ENCODE peak calls at places on chromosomes 4 and X, in eight cellular contexts. S, B, P, Q, O, W, T and Y are unnamed samples.

GRCh38 chrX:111519215-111519614 is 7.8 kb downstream of the SERTM2 start:
- DNase-seq in S (no peak), Q (no peak), O (peak; percentile 38), B (no peak), W (no peak), P (no peak), T (peak; percentile 73), Y (no peak)

GRCh38 chrX:13898084-13898483 is 81.2 kb upstream of the GPM6B start:
- DNase-seq in O (no peak), S (no peak), T (no peak), B (no peak), W (no peak), Q (no peak), P (no peak), Y (no peak)

GRCh38 chr4:107747748-107748486 is 27.9 kb upstream of the PAPSS1 start:
- DNase-seq in Q (no peak), S (no peak), B (no peak), W (no peak), T (no peak), P (no peak), O (no peak), Y (no peak)

GRCh38 chrX:63418211-63418610 is 67.1 kb upstream of the SPIN4 start:
- DNase-seq in W (no peak), Q (no peak), P (no peak), S (no peak), B (no peak), O (no peak), T (no peak), Y (no peak)

GRCh38 chr4:2253160-2254084 is 8.5 kb downstream of the MXD4 start:
- DNase-seq in Q (no peak), W (peak; percentile 2), B (peak; percentile 52), P (no peak), T (no peak), S (peak; percentile 14), O (peak; percentile 28), Y (no peak)

GRCh38 chr4:175440776-175441175 is 371.3 kb downstream of the GPM6A start:
- DNase-seq in S (no peak), T (no peak), O (no peak), P (no peak), Q (no peak), B (no peak), W (no peak), Y (no peak)

GRCh38 chr4:186192068-186192751 is 843 bp downstream of the CYP4V2 start:
- DNase-seq in S (peak; percentile 28), O (no peak), Q (peak; percentile 37), W (peak; percentile 50), T (peak; percentile 37), B (peak; percentile 62), P (peak; percentile 53), Y (no peak)

GRCh38 chr4:89114100-89114499 is 2.8 kb downstream of the TIGD2 start:
- DNase-seq in P (no peak), S (no peak), T (no peak), Q (no peak), O (no peak), B (no peak), W (no peak), Y (no peak)

GRCh38 chrX:148958896-148959295 is 458.5 kb downstream of the AFF2 start:
- DNase-seq in S (no peak), O (no peak), T (peak; percentile 16), B (no peak), W (no peak), Q (no peak), P (no peak), Y (no peak)

DNA sequence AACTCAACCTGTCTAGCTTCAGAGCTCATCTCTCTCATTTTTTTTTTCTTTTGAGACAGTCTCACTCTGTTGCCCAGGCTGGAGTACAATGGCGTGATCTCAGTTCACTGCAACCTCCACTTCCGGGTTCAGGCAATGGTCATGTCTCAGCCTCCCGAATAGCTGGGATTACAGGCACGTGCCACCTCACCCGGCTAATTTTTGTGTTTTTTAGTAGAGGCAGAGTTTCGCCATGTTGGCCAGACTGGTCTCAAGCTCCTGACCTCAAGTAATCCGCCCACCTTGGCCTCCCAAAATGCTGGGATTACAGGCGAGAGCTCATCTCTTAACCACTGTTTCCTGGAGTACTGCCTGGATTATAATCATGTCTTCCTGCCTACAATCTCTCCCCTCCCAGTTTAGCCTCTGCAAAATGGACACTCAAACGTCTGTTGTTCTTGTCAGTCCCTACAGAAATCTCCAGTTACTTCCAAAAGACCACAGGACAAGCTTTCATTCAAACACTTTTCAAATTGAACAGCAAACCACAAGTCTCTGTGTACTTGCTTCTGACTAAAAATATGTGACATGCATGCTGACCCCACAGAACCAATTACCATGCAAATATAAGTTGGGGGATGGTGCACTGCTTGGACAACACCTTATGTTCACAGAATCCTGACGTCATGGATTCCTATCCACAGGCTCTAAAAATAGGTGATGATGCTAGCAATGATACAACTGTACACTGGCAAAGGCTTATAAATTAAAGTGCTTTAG is 137.2 kb downstream of the SH3KBP1 start:
- DNase-seq in W (no peak), B (no peak), S (no peak), T (no peak), O (no peak), Q (no peak), P (no peak), Y (no peak)
- H3K27ac ChIP-seq in W (no peak overlapping the region), B (no peak overlapping the region), S (no peak overlapping the region), T (no peak overlapping the region), O (no peak overlapping the region), Q (no peak overlapping the region), P (no peak overlapping the region), Y (no peak overlapping the region)

GRCh38 chr4:113469023-113469390 is 292.5 kb downstream of the CAMK2D start:
- DNase-seq in P (no peak), S (no peak), W (no peak), Q (no peak), B (no peak), T (no peak), O (no peak), Y (no peak)

GRCh38 chr4:113469926-113470325 is 291.6 kb downstream of the CAMK2D start:
- DNase-seq in T (peak; percentile 40), S (no peak), Q (no peak), W (no peak), O (no peak), P (no peak), B (no peak), Y (no peak)

GRCh38 chr4:113468165-113469022 is 293.1 kb downstream of the CAMK2D start:
- DNase-seq in T (peak; percentile 91), W (peak; percentile 67), S (peak; percentile 55), B (peak; percentile 96), O (peak; percentile 94), Q (peak; percentile 48), P (no peak), Y (peak; percentile 99)

GRCh38 chr4:113471141-113471860 is 290.2 kb downstream of the CAMK2D start:
- DNase-seq in T (no peak), P (no peak), S (no peak), B (no peak), Q (no peak), W (no peak), O (no peak), Y (no peak)

DNA sequence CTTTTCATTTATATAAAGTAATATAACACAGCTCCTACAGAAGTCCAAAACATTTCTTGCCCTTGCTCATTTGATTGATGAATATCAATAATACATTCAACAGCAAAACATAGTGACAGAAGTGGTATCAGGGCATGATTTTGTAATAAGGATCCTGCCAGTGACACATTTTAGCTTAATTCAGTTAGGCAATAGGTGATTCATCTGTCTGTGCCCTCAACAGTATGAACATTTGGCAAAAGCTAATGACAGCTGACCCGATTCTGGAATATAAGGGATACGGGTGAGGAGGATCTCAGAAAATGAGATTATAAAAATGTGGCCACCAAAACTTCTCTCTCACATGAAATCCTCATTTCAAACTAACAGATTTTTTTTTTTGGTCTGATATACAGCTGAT is 294.0 kb downstream of the CAMK2D start:
- DNase-seq in P (no peak), O (no peak), S (no peak), B (no peak), T (no peak), Q (no peak), W (no peak), Y (peak; percentile 70)
- H3K27ac ChIP-seq in P (peak overlapping the region; percentile 27), O (peak overlapping the region; percentile 95), S (peak overlapping the region; percentile 91), B (peak overlapping the region; percentile 86), T (peak overlapping the region; percentile 85), Q (no peak overlapping the region), W (peak overlapping the region; percentile 90), Y (peak overlapping the region; percentile 96)

GRCh38 chrX:131791608-131792355 is 231.3 kb upstream of the STK26 start:
- DNase-seq in P (no peak), Q (peak; percentile 35), T (no peak), B (no peak), S (no peak), O (no peak), W (no peak), Y (no peak)
- H3K27ac ChIP-seq in P (no peak overlapping the region), Q (no peak overlapping the region), T (no peak overlapping the region), B (no peak overlapping the region), S (no peak overlapping the region), O (peak overlapping the region; percentile 57), W (no peak overlapping the region), Y (no peak overlapping the region)

GRCh38 chrX:40268126-40268525 is 170.4 kb upstream of the BCOR start:
- DNase-seq in P (no peak), T (no peak), O (no peak), B (no peak), S (no peak), W (no peak), Q (no peak), Y (no peak)

GRCh38 chrX:40272786-40273185 is 175.0 kb upstream of the BCOR start:
- DNase-seq in W (no peak), S (no peak), P (no peak), Q (no peak), B (no peak), O (no peak), T (no peak), Y (no peak)

GRCh38 chrX:40273356-40274050 is 175.7 kb upstream of the BCOR start:
- DNase-seq in B (no peak), W (no peak), P (no peak), T (peak; percentile 28), S (peak; percentile 25), O (no peak), Q (no peak), Y (no peak)

GRCh38 chrX:40267334-40268118 is 169.8 kb upstream of the BCOR start:
- DNase-seq in T (no peak), P (no peak), Q (no peak), S (no peak), B (no peak), O (peak; percentile 46), W (peak; percentile 6), Y (no peak)

GRCh38 chrX:40272141-40272540 is 174.4 kb upstream of the BCOR start:
- DNase-seq in Q (no peak), T (no peak), W (no peak), P (no peak), O (no peak), S (no peak), B (no peak), Y (no peak)
- H3K27ac ChIP-seq in Q (no peak overlapping the region), T (no peak overlapping the region), W (no peak overlapping the region), P (no peak overlapping the region), O (no peak overlapping the region), S (no peak overlapping the region), B (no peak overlapping the region), Y (no peak overlapping the region)